ENCODE peak calls at places on chromosomes 2 and 18, in seven cellular contexts. B is sigmoid colon, F is IMR-90, G is heart left ventricle, R is HCT116, Q is uterus, V is transverse colon. O is an unnamed sample.

GRCh38 chr2:50615296-50615695 is 416.6 kb downstream of the NRXN1 start:
- DNase-seq in R (no peak), G (no peak), V (no peak), F (no peak), Q (no peak), B (no peak), O (no peak)

GRCh38 chr2:28398101-28398834 is 5.6 kb downstream of the FOSL2 start:
- DNase-seq in V (no peak), Q (peak), R (no peak), F (peak), G (no peak), B (peak), O (no peak)

GRCh38 chr2:237440819-237441281 is 26.9 kb upstream of the COL6A3 start:
- DNase-seq in B (no peak), R (no peak), V (no peak), F (peak), G (no peak), Q (no peak), O (no peak)

GRCh38 chr2:95043300-95043786 is 17.8 kb downstream of the MAL start:
- DNase-seq in F (peak), R (no peak), B (peak), G (peak), V (peak), Q (no peak), O (peak)

GRCh38 chr2:124798551-124798950 is 773.5 kb downstream of the CNTNAP5 start:
- DNase-seq in F (no peak), V (no peak), Q (no peak), G (no peak), B (no peak), R (no peak), O (no peak)

GRCh38 chr2:27857417-27858172 is 32.6 kb downstream of the RBKS start:
- DNase-seq in R (no peak), G (no peak), V (no peak), Q (no peak), B (no peak), F (peak), O (no peak)

GRCh38 chr18:50716902-50717301 is 102.9 kb downstream of the MRO start:
- DNase-seq in R (no peak), Q (no peak), G (no peak), F (no peak), B (no peak), V (no peak), O (no peak)

GRCh38 chr2:50529600-50530218 is 502.2 kb downstream of the NRXN1 start:
- DNase-seq in R (peak), Q (no peak), G (no peak), B (no peak), F (peak), V (no peak), O (no peak)

GRCh38 chr2:61853086-61853847 is 593 bp downstream of the FAM161A start:
- DNase-seq in B (peak), R (peak), F (no peak), G (peak), Q (no peak), V (peak), O (peak)

GRCh38 chr2:44635725-44636124 is 274.0 kb downstream of the CAMKMT start:
- DNase-seq in V (no peak), F (no peak), B (no peak), G (no peak), Q (no peak), R (no peak), O (no peak)

GRCh38 chr18:30925795-30926194 is 116.7 kb downstream of the DSC3 start:
- DNase-seq in Q (no peak), F (no peak), V (no peak), B (no peak), R (no peak), G (no peak), O (no peak)

GRCh38 chr18:596288-596881 is 403 bp upstream of the CLUL1 start:
- DNase-seq in V (no peak), G (no peak), R (peak), F (no peak), Q (no peak), B (no peak), O (peak)

GRCh38 chr2:32485399-32485798 is 128.6 kb downstream of the BIRC6 start:
- DNase-seq in B (no peak), R (no peak), G (no peak), V (no peak), Q (no peak), F (peak), O (no peak)

GRCh38 chr2:218861645-218862318 is 2.2 kb downstream of the WNT6 start:
- DNase-seq in G (no peak), R (no peak), Q (no peak), V (no peak), F (no peak), B (peak), O (no peak)

GRCh38 chr2:160064916-160065315 is 2.5 kb upstream of the PLA2R1 start:
- DNase-seq in Q (no peak), R (no peak), G (no peak), V (no peak), B (no peak), F (no peak), O (no peak)

GRCh38 chr2:180707175-180707866 is 273.1 kb upstream of the UBE2E3 start:
- DNase-seq in F (no peak), B (no peak), G (no peak), Q (no peak), V (no peak), R (no peak), O (no peak)

GRCh38 chr2:99404039-99404799 is 67.0 kb downstream of the EIF5B start:
- DNase-seq in G (no peak), Q (no peak), B (no peak), F (no peak), V (no peak), R (no peak), O (peak)

GRCh38 chr18:68596016-68596415 is 118.9 kb downstream of the TMX3 start:
- DNase-seq in F (no peak), Q (no peak), R (no peak), B (no peak), V (no peak), G (no peak), O (no peak)

GRCh38 chr2:11028407-11028916 is 116.7 kb downstream of the KCNF1 start:
- DNase-seq in G (no peak), B (no peak), V (no peak), F (no peak), R (no peak), Q (no peak), O (no peak)

GRCh38 chr2:204251118-204251757 is 294.0 kb upstream of the PARD3B start:
- DNase-seq in B (no peak), R (no peak), G (no peak), Q (no peak), F (no peak), V (no peak), O (no peak)

GRCh38 chr2:161775971-161776370 is 151.8 kb downstream of the SLC4A10 start:
- DNase-seq in F (no peak), R (no peak), B (no peak), Q (no peak), V (no peak), G (no peak), O (no peak)

GRCh38 chr18:48605408-48605845 is 66.6 kb downstream of the CTIF start:
- DNase-seq in R (peak), G (no peak), Q (no peak), B (no peak), F (peak), V (no peak), O (no peak)

GRCh38 chr2:52732849-52733395 is 1034.7 kb upstream of the CHAC2 start:
- DNase-seq in F (no peak), B (no peak), R (no peak), Q (no peak), V (no peak), G (no peak), O (no peak)
- TF ChIP-seq POLR2A in F (no peak), B (no peak), R (no peak), Q (no peak), V (no peak), G (no peak), O (no peak)

DNA sequence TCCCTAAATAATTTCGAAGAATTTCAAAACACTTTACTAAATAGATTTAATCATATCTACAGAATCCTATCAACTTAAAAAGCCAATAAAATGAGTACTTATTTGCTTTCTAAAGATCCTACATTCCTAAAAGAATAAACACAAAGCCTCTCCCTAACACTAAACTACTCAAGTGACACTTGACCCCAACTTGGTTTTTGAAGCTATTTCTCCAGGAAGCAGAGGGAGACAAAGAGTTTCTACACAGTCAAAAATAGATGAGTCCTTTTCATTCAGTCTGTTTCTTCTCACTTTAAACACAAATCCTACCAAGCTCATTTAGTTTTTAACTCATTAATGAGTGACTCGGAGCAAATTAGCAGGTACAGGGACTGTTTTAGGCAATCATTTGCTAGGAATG is 2.1 kb downstream of the ATL2 start:
- DNase-seq in V (no peak), Q (no peak), F (no peak), B (no peak), R (no peak), G (no peak), O (no peak)
- H3K4me3 ChIP-seq in V (peak), Q (peak), F (no peak), B (peak), R (peak), G (peak), O (peak)

DNA sequence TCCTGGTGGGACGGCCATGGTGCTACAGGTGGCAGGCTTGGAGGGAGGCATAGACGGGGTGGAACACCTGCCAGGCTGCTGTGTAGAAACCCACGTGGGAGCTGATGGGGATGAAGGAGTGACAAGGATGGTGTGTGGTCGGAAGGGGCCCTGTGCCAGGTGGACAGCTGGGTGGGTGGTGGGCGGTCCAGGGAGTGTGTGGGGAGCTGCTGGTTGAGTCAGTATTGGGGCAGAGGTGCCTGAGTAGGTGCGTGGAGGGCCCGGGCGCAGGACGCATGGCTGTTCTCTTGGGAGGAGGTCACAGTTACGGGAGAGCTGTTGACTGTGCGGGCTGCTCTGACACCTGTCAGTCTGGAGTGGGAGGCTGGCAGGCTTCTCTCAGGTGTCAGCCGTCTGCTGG is 12.6 kb upstream of the D2HGDH start:
- DNase-seq in V (no peak), B (no peak), F (no peak), Q (no peak), G (no peak), R (no peak), O (no peak)
- TF ChIP-seq POLR2A in V (no peak), B (no peak), F (no peak), Q (no peak), G (no peak), R (no peak), O (no peak)

DNA sequence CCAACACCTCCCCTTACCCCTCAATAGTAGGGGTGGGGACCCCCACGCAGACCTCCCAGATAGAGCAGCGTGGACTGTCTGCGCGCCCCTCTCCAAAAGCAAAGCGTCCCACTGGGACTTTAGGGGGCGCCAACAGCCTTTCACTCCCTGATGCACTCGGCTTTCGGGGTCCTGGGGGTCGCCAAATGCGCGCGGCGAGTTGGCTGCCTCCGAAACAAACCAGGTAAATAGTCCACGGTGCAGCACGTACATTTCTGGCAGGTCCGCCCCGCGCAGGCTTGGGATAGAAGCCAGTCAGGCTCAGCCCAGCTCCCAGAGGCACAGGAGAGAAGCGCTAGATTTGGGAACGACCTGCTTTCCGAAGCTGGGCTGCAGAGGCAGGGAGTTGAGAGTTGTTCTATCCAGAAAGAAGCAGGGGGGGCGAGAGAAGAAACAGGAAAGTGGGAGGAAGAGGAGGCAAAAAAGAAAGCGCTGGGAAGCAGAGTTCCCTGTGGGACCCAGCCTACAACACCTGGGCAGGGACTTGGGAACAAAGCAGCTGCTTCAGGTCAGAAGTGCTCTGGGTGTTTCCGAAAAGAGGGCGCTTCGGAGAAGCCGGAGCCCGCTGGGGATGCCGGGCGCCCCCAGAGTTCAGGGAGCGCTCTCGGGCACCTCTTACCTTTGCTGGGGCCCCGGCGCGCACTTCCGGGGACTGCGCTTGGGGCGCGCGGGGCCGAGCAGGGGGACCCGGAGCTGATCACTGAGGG is 544 bp downstream of the EVA1A start:
- DNase-seq in F (peak), G (no peak), B (no peak), V (no peak), Q (no peak), R (no peak), O (peak)
- H3K4me3 ChIP-seq in F (peak), G (peak), B (peak), V (peak), Q (peak), R (peak), O (peak)

O was measured in prostate gland.